ENCODE peak calls at places on chromosomes 16 and 17, in four cellular contexts. S is GM20000, W is fibroblast of lung, H is brain microvascular endothelial cell. O is an unnamed sample.
A peak's percentile ranks its signal among the peaks of the same experiment; 100 is the strongest.

GRCh38 chr16:23711785-23712184 is 1.2 kb downstream of the ERN2 start:
- DNase-seq in S (no peak), W (no peak), H (no peak), O (no peak)

GRCh38 chr17:75006653-75007052 is 5.8 kb upstream of the MRPL58 start:
- DNase-seq in S (peak; percentile 45), W (no peak), H (no peak), O (no peak)

GRCh38 chr17:78242024-78242742 is 10.8 kb downstream of the TMEM235 start:
- DNase-seq in S (no peak), W (no peak), H (no peak), O (no peak)

GRCh38 chr16:11550651-11551498 is 35.8 kb downstream of the LITAF start:
- DNase-seq in S (no peak), W (peak; percentile 29), H (no peak), O (no peak)

GRCh38 chr16:47713225-47713595 is 252.1 kb downstream of the PHKB start:
- DNase-seq in S (no peak), W (peak; percentile 83), H (peak; percentile 83), O (no peak)

GRCh38 chr17:65457635-65458257 is 103.7 kb downstream of the AXIN2 start:
- DNase-seq in S (no peak), W (no peak), H (no peak), O (no peak)

GRCh38 chr17:2054262-2054739 is 602 bp upstream of the HIC1 start:
- DNase-seq in S (no peak), W (peak; percentile 66), H (no peak), O (peak; percentile 52)

GRCh38 chr17:78484300-78485159 is 92.7 kb downstream of the DNAH17 start:
- DNase-seq in S (peak; percentile 86), W (no peak), H (peak; percentile 6), O (no peak)

GRCh38 chr17:49497147-49498036 is 2.3 kb downstream of the NGFR start:
- DNase-seq in S (no peak), W (peak; percentile 27), H (no peak), O (peak; percentile 81)

GRCh38 chr16:76955629-76956028 is 235.4 kb upstream of the MON1B start:
- DNase-seq in S (no peak), W (peak; percentile 43), H (peak; percentile 7), O (no peak)

DNA sequence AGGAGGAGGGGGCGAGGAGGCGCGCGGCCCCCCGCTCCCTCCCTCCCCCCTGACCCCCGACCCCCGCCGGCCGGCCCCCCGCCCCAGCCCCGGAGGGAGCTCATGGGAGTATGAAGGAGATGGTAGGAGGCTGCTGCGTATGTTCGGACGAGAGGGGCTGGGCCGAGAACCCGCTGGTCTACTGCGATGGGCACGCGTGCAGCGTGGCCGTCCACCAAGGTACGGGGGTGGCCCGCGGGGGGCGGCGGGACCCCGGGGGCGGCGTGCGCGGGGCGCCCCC is 390 bp downstream of the MLLT6 start:
- DNase-seq in S (peak; percentile 79), W (no peak), H (no peak), O (no peak)
- TF ChIP-seq CTCF in S (no peak), W (no peak), H (no peak), O (no peak)

DNA sequence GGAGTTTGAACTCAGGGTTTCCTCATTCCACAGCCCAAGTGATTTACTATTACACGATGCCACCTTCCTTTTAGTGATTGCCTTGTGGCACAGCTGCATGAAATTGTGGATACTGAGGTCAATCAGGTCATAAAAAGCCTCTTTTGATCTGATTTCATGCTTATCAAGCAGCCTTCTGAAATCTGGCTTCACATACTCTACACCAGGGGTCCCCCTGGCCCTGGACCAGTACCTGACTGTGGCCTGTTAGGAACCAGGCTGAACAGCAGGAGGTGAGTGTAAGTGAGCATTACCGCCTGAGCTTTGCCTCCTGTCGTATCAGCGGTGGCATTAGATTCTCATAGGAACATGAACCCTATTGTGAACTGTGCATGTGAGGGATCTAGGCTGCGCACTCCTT is 13.8 kb downstream of the SLFN5 start:
- DNase-seq in S (no peak), W (no peak), H (no peak), O (no peak)
- TF ChIP-seq CTCF in S (no peak), W (no peak), H (no peak), O (no peak)

DNA sequence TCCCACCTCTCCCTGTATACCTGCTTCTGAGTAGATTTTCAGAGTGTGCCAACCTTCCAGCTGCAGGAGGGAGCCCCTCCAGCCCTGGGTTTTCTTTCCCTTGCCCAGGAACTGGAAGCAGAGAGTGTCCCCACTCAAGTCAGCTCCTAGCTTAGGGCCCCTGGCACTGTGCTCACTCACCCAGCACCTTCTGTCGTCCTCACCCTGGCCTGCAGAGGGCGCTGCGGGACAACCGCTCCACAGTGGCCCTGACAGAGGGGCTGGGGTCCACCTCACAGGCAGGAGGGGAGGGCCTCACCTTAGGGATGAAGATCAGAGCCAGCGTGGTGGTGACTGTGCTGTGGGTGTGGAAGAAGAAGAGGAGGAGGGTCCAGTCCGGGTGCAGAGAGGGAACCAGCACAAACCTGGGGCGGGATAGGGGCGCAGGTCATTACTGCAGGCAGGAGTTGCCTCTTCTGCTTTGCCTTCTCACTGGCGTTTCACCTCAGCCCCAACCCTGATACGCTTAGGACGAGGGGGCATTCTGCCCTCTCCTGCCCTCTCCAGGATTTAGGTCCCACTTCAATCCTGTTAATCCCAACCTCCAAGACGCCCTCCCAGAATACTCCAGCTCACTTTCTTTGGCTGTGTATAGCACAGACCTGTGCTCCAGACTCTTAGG is 10.0 kb downstream of the GPR179 start:
- DNase-seq in S (peak; percentile 66), W (no peak), H (no peak), O (peak; percentile 82)
- TF ChIP-seq CTCF in S (peak; percentile 74), W (peak; percentile 35), H (peak; percentile 87), O (peak; percentile 92)

GRCh38 chr16:65689726-65690125 is 567.9 kb upstream of the CDH11 start:
- DNase-seq in S (no peak), W (no peak), H (no peak), O (no peak)

GRCh38 chr16:65679785-65680184 is 557.9 kb upstream of the CDH11 start:
- DNase-seq in S (no peak), W (no peak), H (no peak), O (no peak)

GRCh38 chr16:65681406-65681805 is 559.5 kb upstream of the CDH11 start:
- DNase-seq in S (no peak), W (no peak), H (no peak), O (no peak)

DNA sequence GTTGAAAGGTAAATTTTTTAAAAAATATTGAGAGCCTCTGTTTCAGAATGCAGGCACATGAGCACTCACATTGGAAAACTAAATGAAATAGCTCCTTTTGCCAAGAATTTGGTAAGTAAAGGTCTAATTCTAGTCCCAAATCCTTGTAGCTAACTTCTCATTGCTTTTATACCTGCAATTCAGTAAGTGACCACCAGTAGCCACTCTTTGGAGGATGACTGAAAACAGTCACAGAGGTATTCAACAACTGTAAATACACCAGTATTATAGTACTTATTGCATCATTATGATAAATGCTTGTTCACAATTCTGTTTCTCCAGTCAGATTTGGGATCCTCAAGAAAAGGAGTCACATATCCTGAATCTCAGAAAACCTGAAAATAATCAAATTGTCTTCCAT is 562.4 kb upstream of the CDH11 start:
- DNase-seq in S (no peak), W (no peak), H (no peak), O (no peak)
- TF ChIP-seq CTCF in S (no peak), W (no peak), H (peak; percentile 14), O (no peak)

O was measured in WERI-Rb-1.